ENCODE peak calls at places on chromosomes 12 and 14, in five cellular contexts. Q is suprapubic skin, W is stomach, M is sigmoid colon, Y is GM23338. T is an unnamed sample.

GRCh38 chr14:24943024-24943423 is 106.9 kb downstream of the STXBP6 start:
- DNase-seq in W (no peak), Y (peak), Q (peak), M (peak), T (no peak)

GRCh38 chr12:6947615-6948014 is 3.5 kb upstream of the PTPN6 start:
- DNase-seq in Q (no peak), Y (no peak), W (no peak), M (no peak), T (peak)

GRCh38 chr14:59161571-59162175 is 26.8 kb upstream of the DAAM1 start:
- DNase-seq in M (no peak), W (no peak), Q (no peak), Y (peak), T (no peak)

GRCh38 chr14:25308244-25308643 is 258.3 kb upstream of the STXBP6 start:
- DNase-seq in Q (no peak), W (no peak), Y (peak), M (no peak), T (no peak)

GRCh38 chr12:69501154-69501895 is 31.1 kb downstream of the FRS2 start:
- DNase-seq in W (no peak), M (no peak), Y (no peak), Q (no peak), T (no peak)

GRCh38 chr12:103542078-103542477 is 45.0 kb upstream of the STAB2 start:
- DNase-seq in W (no peak), Y (no peak), Q (no peak), M (no peak), T (no peak)

GRCh38 chr12:132523576-132524331 is 33.8 kb downstream of the FBRSL1 start:
- DNase-seq in Q (no peak), Y (peak), W (peak), M (no peak), T (peak)

GRCh38 chr14:100065942-100066574 is 836 bp downstream of the EVL start:
- DNase-seq in Q (no peak), W (peak), M (no peak), Y (no peak), T (peak)

GRCh38 chr12:108839011-108839889 is 18.1 kb downstream of the SSH1 start:
- DNase-seq in Q (peak), Y (no peak), W (no peak), M (peak), T (peak)

GRCh38 chr14:99463974-99464373 is 16.7 kb downstream of the SETD3 start:
- DNase-seq in Y (no peak), W (no peak), Q (no peak), M (no peak), T (no peak)

GRCh38 chr12:39354955-39355354 is 88.0 kb downstream of the KIF21A start:
- DNase-seq in W (no peak), Q (no peak), Y (no peak), M (no peak), T (no peak)

GRCh38 chr12:11105546-11105945 is 13.4 kb upstream of the TAS2R43 start:
- DNase-seq in Y (no peak), W (no peak), M (no peak), Q (no peak), T (no peak)

GRCh38 chr14:70152081-70152480 is 36.7 kb downstream of the SLC8A3 start:
- DNase-seq in Q (no peak), M (no peak), W (no peak), Y (no peak), T (no peak)

GRCh38 chr12:93780115-93780641 is 103.0 kb downstream of the CRADD start:
- DNase-seq in M (peak), Q (no peak), W (no peak), Y (no peak), T (no peak)

GRCh38 chr14:81220488-81220766 is 332 bp downstream of the GTF2A1 start:
- DNase-seq in W (no peak), Y (no peak), M (no peak), Q (no peak), T (no peak)

GRCh38 chr12:91877461-91878230 is 268.0 kb downstream of the BTG1 start:
- DNase-seq in W (no peak), M (no peak), Q (no peak), Y (no peak), T (no peak)

GRCh38 chr12:128365831-128366231 is 98.9 kb downstream of the TMEM132C start:
- DNase-seq in Y (no peak), Q (no peak), W (no peak), M (peak), T (no peak)

GRCh38 chr14:99229654-99230215 is 42.3 kb downstream of the BCL11B start:
- DNase-seq in W (no peak), M (no peak), Q (no peak), Y (no peak), T (peak)

GRCh38 chr14:54251356-54251755 is 145.5 kb upstream of the CDKN3 start:
- DNase-seq in M (no peak), Y (no peak), W (peak), Q (no peak), T (no peak)

GRCh38 chr12:125683748-125684381 is 618.6 kb downstream of the AACS start:
- DNase-seq in Q (no peak), M (no peak), W (peak), Y (peak), T (no peak)

GRCh38 chr12:5736527-5736926 is 208.5 kb downstream of the ANO2 start:
- DNase-seq in Q (no peak), M (no peak), W (no peak), Y (no peak), T (no peak)

GRCh38 chr12:124507188-124508109 is 60.0 kb downstream of the NCOR2 start:
- DNase-seq in Y (no peak), M (no peak), Q (no peak), W (no peak), T (no peak)

GRCh38 chr12:122946690-122947271 is 19.5 kb downstream of the ABCB9 start:
- DNase-seq in Q (peak), W (peak), Y (no peak), M (peak), T (peak)

GRCh38 chr12:59811991-59812390 is 216.2 kb downstream of the SLC16A7 start:
- DNase-seq in M (no peak), Q (no peak), W (no peak), Y (no peak), T (no peak)

GRCh38 chr12:46110928-46111699 is 120.7 kb upstream of the SCAF11 start:
- DNase-seq in M (no peak), Y (no peak), Q (no peak), W (no peak), T (no peak)

GRCh38 chr12:46908936-46909635 is 83.3 kb upstream of the SLC38A4 start:
- DNase-seq in W (no peak), Y (no peak), M (no peak), Q (no peak), T (no peak)

GRCh38 chr14:66939409-66939808 is 249.8 kb upstream of the GARIN2 start:
- DNase-seq in Q (no peak), Y (peak), W (no peak), M (no peak), T (no peak)

GRCh38 chr14:94385553-94386057 is 2.8 kb downstream of the SERPINA1 start:
- DNase-seq in W (no peak), M (peak), Q (no peak), Y (no peak), T (no peak)

GRCh38 chr14:91729756-91730155 is 2.1 kb downstream of the CATSPERB start:
- DNase-seq in W (no peak), Y (no peak), Q (no peak), M (no peak), T (no peak)

GRCh38 chr14:41606249-41607118 is at the start of gene LRFN5:
- DNase-seq in Q (no peak), W (no peak), Y (peak), M (peak), T (peak)

GRCh38 chr12:94873368-94874085 is 130.0 kb downstream of the NDUFA12 start:
- DNase-seq in W (peak), M (no peak), Y (peak), Q (no peak), T (peak)

GRCh38 chr12:15526033-15526432 is 203.7 kb downstream of the PTPRO start:
- DNase-seq in M (no peak), W (no peak), Y (peak), Q (no peak), T (no peak)

GRCh38 chr14:57139173-57139572 is 129.5 kb downstream of the EXOC5 start:
- DNase-seq in M (no peak), W (no peak), Y (no peak), Q (no peak), T (no peak)

GRCh38 chr12:110699591-110700445 is 10.9 kb upstream of the HVCN1 start:
- DNase-seq in Y (peak), M (peak), Q (no peak), W (no peak), T (no peak)

GRCh38 chr12:110696283-110696682 is 7.4 kb upstream of the HVCN1 start:
- DNase-seq in W (no peak), Y (no peak), M (peak), Q (no peak), T (no peak)

GRCh38 chr12:110702081-110702480 is 13.2 kb upstream of the HVCN1 start:
- DNase-seq in Q (no peak), Y (no peak), W (no peak), M (no peak), T (no peak)

GRCh38 chr12:110694330-110694891 is 5.5 kb upstream of the HVCN1 start:
- DNase-seq in M (peak), Q (no peak), W (no peak), Y (no peak), T (peak)

GRCh38 chr12:110698171-110698902 is 9.4 kb upstream of the HVCN1 start:
- DNase-seq in M (peak), W (peak), Y (peak), Q (peak), T (peak)
- TF ChIP-seq POLR2AphosphoS5 in M (no peak), W (peak), Y (no peak), Q (no peak), T (peak)

GRCh38 chr12:57226588-57227314 is 2.8 kb upstream of the SHMT2 start:
- DNase-seq in Y (peak), M (no peak), Q (no peak), W (no peak), T (peak)
- H3K4me3 ChIP-seq in Y (peak), M (no peak), Q (no peak), W (no peak), T (no peak)

GRCh38 chr12:41795910-41796309 is 348.8 kb downstream of the GXYLT1 start:
- DNase-seq in Q (no peak), Y (peak), M (no peak), W (no peak), T (no peak)

GRCh38 chr12:41795066-41795465 is 349.6 kb downstream of the GXYLT1 start:
- DNase-seq in M (no peak), W (no peak), Q (no peak), Y (no peak), T (no peak)

GRCh38 chr12:41794341-41794740 is 350.3 kb downstream of the GXYLT1 start:
- DNase-seq in Q (no peak), Y (no peak), W (no peak), M (no peak), T (no peak)
- TF ChIP-seq POLR2AphosphoS5 in Q (no peak), Y (no peak), W (no peak), M (no peak), T (no peak)

GRCh38 chr12:1630081-1630826 is 1.2 kb downstream of the WNT5B start:
- DNase-seq in W (peak), M (peak), Q (no peak), Y (peak), T (peak)

GRCh38 chr12:1628671-1629337 is at the start of gene WNT5B:
- DNase-seq in Y (peak), M (no peak), W (no peak), Q (no peak), T (no peak)

GRCh38 chr12:1632702-1633101 is 3.7 kb downstream of the WNT5B start:
- DNase-seq in Y (no peak), M (no peak), Q (no peak), W (no peak), T (no peak)

GRCh38 chr12:1630827-1631591 is 2.0 kb downstream of the WNT5B start:
- DNase-seq in M (no peak), Y (peak), Q (no peak), W (no peak), T (no peak)

DNA sequence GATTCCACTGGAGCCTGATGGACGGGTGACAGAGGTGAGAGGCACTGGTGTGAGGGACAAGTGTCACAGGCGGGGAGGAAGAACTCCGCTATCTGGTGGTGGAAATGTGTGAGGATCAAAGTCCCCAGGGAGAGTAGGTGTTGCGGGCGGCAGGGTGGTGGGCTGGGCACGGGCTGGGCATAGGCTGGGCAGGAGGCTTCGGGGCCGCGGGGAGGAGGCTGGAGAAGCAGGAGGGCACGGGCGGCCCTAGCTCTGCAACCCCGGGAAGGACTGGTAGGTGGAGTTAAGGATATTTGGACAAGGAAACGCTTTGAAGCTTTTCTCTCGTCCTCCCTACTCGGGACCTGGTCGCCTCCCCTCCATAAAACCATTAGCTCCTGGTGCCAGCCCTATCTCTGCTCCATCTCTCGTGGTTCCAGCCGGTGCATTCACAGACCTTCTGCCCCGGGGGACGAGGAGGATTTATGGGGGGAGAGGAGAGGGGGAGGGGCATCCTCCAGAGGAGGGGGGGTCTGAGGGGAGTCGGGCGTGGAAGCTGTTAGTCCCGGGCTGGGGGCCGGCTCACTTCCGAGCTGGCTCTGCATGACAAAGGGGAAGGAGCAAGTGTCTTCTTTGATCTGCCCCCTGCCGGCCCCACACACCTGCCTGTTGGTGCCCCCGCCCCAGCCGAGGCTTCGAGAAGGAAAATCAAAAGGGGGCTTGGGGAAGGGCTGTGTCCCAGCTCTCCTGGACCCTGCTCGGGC is 478 bp downstream of the WNT5B start:
- DNase-seq in M (no peak), Y (peak), Q (no peak), W (no peak), T (no peak)
- H3K4me3 ChIP-seq in M (peak), Y (peak), Q (peak), W (peak), T (peak)

GRCh38 chr14:50734950-50735697 is 67.0 kb upstream of the SAV1 start:
- DNase-seq in M (no peak), Y (no peak), W (no peak), Q (no peak), T (no peak)

GRCh38 chr14:50740858-50741257 is 72.8 kb upstream of the SAV1 start:
- DNase-seq in Y (no peak), Q (no peak), W (no peak), M (no peak), T (no peak)

GRCh38 chr14:50733479-50733878 is 65.4 kb upstream of the SAV1 start:
- DNase-seq in Q (no peak), M (no peak), W (no peak), Y (no peak), T (no peak)

GRCh38 chr14:50739186-50739585 is 71.1 kb upstream of the SAV1 start:
- DNase-seq in M (no peak), Y (no peak), W (no peak), Q (no peak), T (no peak)

GRCh38 chr14:50736932-50737419 is 68.9 kb upstream of the SAV1 start:
- DNase-seq in M (no peak), W (no peak), Y (no peak), Q (no peak), T (no peak)
- TF ChIP-seq POLR2AphosphoS5 in M (no peak), W (no peak), Y (no peak), Q (no peak), T (no peak)

GRCh38 chr14:77023001-77023996 is 5.2 kb downstream of the IRF2BPL start:
- DNase-seq in Y (peak), M (peak), W (peak), Q (no peak), T (no peak)
- H3K4me3 ChIP-seq in Y (peak), M (peak), W (peak), Q (peak), T (no peak)

T was measured in spleen.